ENCODE peak calls at places on chromosomes 6 and 20, in ten cellular contexts. T is left ventricle myocardium superior, J is tibial artery, Y is GM10248, Z is iPS DF 19.7, P is fibroblast of mammary gland, A is KBM-7, I is GM13976, N is HCT116, S is ELR. L is an unnamed sample.

GRCh38 chr6:167714166-167714565 is 112.5 kb upstream of the AFDN start:
- DNase-seq in T (no peak), J (no peak), Y (no peak), Z (no peak), P (no peak), A (no peak), I (no peak), N (no peak), S (no peak), L (no peak)

GRCh38 chr6:25703005-25703404 is 51.0 kb downstream of the SCGN start:
- DNase-seq in T (no peak), J (no peak), Y (no peak), Z (no peak), P (no peak), A (no peak), I (no peak), N (no peak), S (no peak), L (no peak)

GRCh38 chr6:111122458-111123286 is 35.4 kb downstream of the SLC16A10 start:
- DNase-seq in T (no peak), J (no peak), Y (peak; percentile 39), Z (no peak), P (no peak), A (peak; percentile 42), I (peak; percentile 43), N (no peak), S (no peak), L (no peak)

GRCh38 chr6:151018035-151018434 is 152.5 kb downstream of the MTHFD1L start:
- DNase-seq in T (no peak), J (no peak), Y (no peak), Z (no peak), P (peak; percentile 37), A (no peak), I (no peak), N (peak; percentile 57), S (peak; percentile 64), L (peak; percentile 49)

GRCh38 chr20:47181056-47181862 is 175.2 kb downstream of the ZMYND8 start:
- DNase-seq in T (no peak), J (no peak), Y (peak; percentile 57), Z (no peak), P (peak; percentile 82), A (peak; percentile 27), I (peak; percentile 61), N (peak; percentile 54), S (peak; percentile 89), L (peak; percentile 83)

GRCh38 chr6:152368761-152369624 is 268.2 kb downstream of the SYNE1 start:
- DNase-seq in T (peak; percentile 58), J (peak; percentile 50), Y (no peak), Z (no peak), P (peak; percentile 27), A (no peak), I (no peak), N (no peak), S (no peak), L (no peak)

GRCh38 chr20:34531608-34532265 is 15.5 kb downstream of the DYNLRB1 start:
- DNase-seq in T (no peak), J (peak; percentile 11), Y (no peak), Z (no peak), P (no peak), A (no peak), I (no peak), N (no peak), S (no peak), L (no peak)

GRCh38 chr6:143965503-143966171 is 42.4 kb downstream of the PLAGL1 start:
- DNase-seq in T (no peak), J (no peak), Y (no peak), Z (no peak), P (peak; percentile 72), A (peak; percentile 64), I (no peak), N (no peak), S (peak; percentile 56), L (peak; percentile 53)

GRCh38 chr6:37637562-37638413 is 59.9 kb downstream of the MDGA1 start:
- DNase-seq in T (no peak), J (no peak), Y (no peak), Z (no peak), P (no peak), A (no peak), I (no peak), N (no peak), S (no peak), L (no peak)

GRCh38 chr6:88605271-88605670 is 358.1 kb downstream of the RNGTT start:
- DNase-seq in T (no peak), J (no peak), Y (no peak), Z (no peak), P (no peak), A (peak; percentile 76), I (no peak), N (no peak), S (no peak), L (no peak)

GRCh38 chr6:41892921-41893564 is 2.1 kb downstream of the USP49 start:
- DNase-seq in T (no peak), J (no peak), Y (no peak), Z (no peak), P (no peak), A (no peak), I (no peak), N (no peak), S (no peak), L (no peak)

GRCh38 chr6:75205776-75206334 is at the start of gene COL12A1:
- DNase-seq in T (peak; percentile 94), J (peak; percentile 95), Y (peak; percentile 22), Z (no peak), P (peak; percentile 99), A (no peak), I (peak; percentile 29), N (peak; percentile 80), S (peak; percentile 99), L (peak; percentile 100)

GRCh38 chr20:62832212-62832922 is 15.5 kb downstream of the COL9A3 start:
- DNase-seq in T (peak; percentile 48), J (no peak), Y (peak; percentile 67), Z (no peak), P (no peak), A (peak; percentile 96), I (peak; percentile 78), N (peak; percentile 51), S (no peak), L (no peak)

GRCh38 chr6:43753570-43754183 is 16.3 kb upstream of the VEGFA start:
- DNase-seq in T (no peak), J (no peak), Y (no peak), Z (no peak), P (no peak), A (no peak), I (no peak), N (no peak), S (no peak), L (no peak)

GRCh38 chr6:67952948-67953347 is 682.1 kb upstream of the ADGRB3 start:
- DNase-seq in T (no peak), J (no peak), Y (no peak), Z (no peak), P (no peak), A (no peak), I (no peak), N (no peak), S (no peak), L (no peak)

GRCh38 chr6:28336284-28337024 is 506 bp upstream of the ZSCAN31 start:
- DNase-seq in T (no peak), J (no peak), Y (peak; percentile 31), Z (no peak), P (peak; percentile 23), A (peak; percentile 97), I (peak; percentile 40), N (no peak), S (peak; percentile 47), L (peak; percentile 29)

GRCh38 chr6:4381379-4381778 is 246.0 kb upstream of the ECI2 start:
- DNase-seq in T (no peak), J (no peak), Y (no peak), Z (no peak), P (peak; percentile 74), A (no peak), I (no peak), N (no peak), S (peak; percentile 74), L (peak; percentile 45)

GRCh38 chr6:47047097-47047478 is 5.0 kb upstream of the ADGRF1 start:
- DNase-seq in T (no peak), J (no peak), Y (no peak), Z (no peak), P (no peak), A (no peak), I (no peak), N (no peak), S (no peak), L (no peak)

GRCh38 chr6:158376650-158377081 is 64.4 kb downstream of the TULP4 start:
- DNase-seq in T (no peak), J (no peak), Y (no peak), Z (no peak), P (peak; percentile 58), A (no peak), I (no peak), N (no peak), S (no peak), L (peak; percentile 16)

GRCh38 chr6:137323860-137324259 is 104.7 kb upstream of the IFNGR1 start:
- DNase-seq in T (no peak), J (no peak), Y (no peak), Z (no peak), P (no peak), A (peak; percentile 14), I (no peak), N (no peak), S (peak; percentile 7), L (no peak)

GRCh38 chr6:115078555-115078954 is 735.7 kb upstream of the HS3ST5 start:
- DNase-seq in T (no peak), J (no peak), Y (no peak), Z (no peak), P (no peak), A (no peak), I (no peak), N (no peak), S (no peak), L (no peak)

L was measured in EL.